ENCODE peak calls at places on chromosomes 12 and 14, in seven cellular contexts. One of them, this sample, is unnamed.
A peak's percentile ranks its signal among the peaks of the same experiment; 100 is the strongest.

GRCh38 chr12:58915634-58916033 is 4.7 kb downstream of the LRIG3 start:
- DNase-seq in PC-9: no peak
- DNase-seq in upper lobe of right lung: no peak
- DNase-seq in tibial nerve: no peak
- DNase-seq in stomach: peak; percentile 40
- DNase-seq in CD8-positive, alpha-beta T cell: no peak
- DNase-seq in heart left ventricle: peak; percentile 59
- DNase-seq in this sample: peak; percentile 89

GRCh38 chr14:33647385-33647786 is 303.5 kb downstream of the EGLN3 start:
- DNase-seq in stomach: no peak
- DNase-seq in CD8-positive, alpha-beta T cell: no peak
- DNase-seq in PC-9: peak; percentile 16
- DNase-seq in upper lobe of right lung: no peak
- DNase-seq in heart left ventricle: no peak
- DNase-seq in tibial nerve: no peak
- DNase-seq in this sample: peak; percentile 94

GRCh38 chr14:89447182-89447970 is 30.3 kb upstream of the FOXN3 start:
- DNase-seq in CD8-positive, alpha-beta T cell: no peak
- DNase-seq in tibial nerve: no peak
- DNase-seq in heart left ventricle: no peak
- DNase-seq in upper lobe of right lung: no peak
- DNase-seq in stomach: no peak
- DNase-seq in PC-9: no peak
- DNase-seq in this sample: no peak

GRCh38 chr14:102789349-102789748 is 12.1 kb downstream of the TRAF3 start:
- DNase-seq in heart left ventricle: no peak
- DNase-seq in PC-9: no peak
- DNase-seq in stomach: no peak
- DNase-seq in CD8-positive, alpha-beta T cell: no peak
- DNase-seq in upper lobe of right lung: no peak
- DNase-seq in tibial nerve: no peak
- DNase-seq in this sample: no peak

GRCh38 chr12:28110329-28110728 is 79.9 kb upstream of the CCDC91 start:
- DNase-seq in stomach: no peak
- DNase-seq in CD8-positive, alpha-beta T cell: no peak
- DNase-seq in PC-9: no peak
- DNase-seq in tibial nerve: no peak
- DNase-seq in upper lobe of right lung: no peak
- DNase-seq in heart left ventricle: no peak
- DNase-seq in this sample: no peak

GRCh38 chr12:40152783-40153383 is 47.0 kb upstream of the SLC2A13 start:
- DNase-seq in tibial nerve: peak; percentile 39
- DNase-seq in upper lobe of right lung: no peak
- DNase-seq in CD8-positive, alpha-beta T cell: peak; percentile 36
- DNase-seq in PC-9: peak; percentile 29
- DNase-seq in heart left ventricle: no peak
- DNase-seq in stomach: peak; percentile 50
- DNase-seq in this sample: peak; percentile 38

GRCh38 chr12:16603916-16604575 is 1.9 kb downstream of the LMO3 start:
- DNase-seq in PC-9: no peak
- DNase-seq in stomach: no peak
- DNase-seq in upper lobe of right lung: no peak
- DNase-seq in CD8-positive, alpha-beta T cell: no peak
- DNase-seq in heart left ventricle: no peak
- DNase-seq in tibial nerve: no peak
- DNase-seq in this sample: no peak

GRCh38 chr12:57166971-57167371 is 19.6 kb upstream of the LRP1-AS start:
- DNase-seq in PC-9: peak; percentile 73
- DNase-seq in CD8-positive, alpha-beta T cell: no peak
- DNase-seq in heart left ventricle: no peak
- DNase-seq in tibial nerve: no peak
- DNase-seq in upper lobe of right lung: no peak
- DNase-seq in stomach: no peak
- DNase-seq in this sample: no peak

GRCh38 chr14:89206426-89206825 is 210.6 kb downstream of the FOXN3 start:
- DNase-seq in tibial nerve: no peak
- DNase-seq in stomach: no peak
- DNase-seq in CD8-positive, alpha-beta T cell: no peak
- DNase-seq in upper lobe of right lung: no peak
- DNase-seq in PC-9: no peak
- DNase-seq in heart left ventricle: no peak
- DNase-seq in this sample: no peak

GRCh38 chr12:116661341-116661740 is 76.5 kb downstream of the SPRING1 start:
- DNase-seq in tibial nerve: no peak
- DNase-seq in upper lobe of right lung: no peak
- DNase-seq in stomach: no peak
- DNase-seq in PC-9: no peak
- DNase-seq in heart left ventricle: no peak
- DNase-seq in CD8-positive, alpha-beta T cell: no peak
- DNase-seq in this sample: no peak

GRCh38 chr14:31611778-31612433 is 50.7 kb downstream of the NUBPL start:
- DNase-seq in upper lobe of right lung: no peak
- DNase-seq in stomach: no peak
- DNase-seq in CD8-positive, alpha-beta T cell: no peak
- DNase-seq in heart left ventricle: no peak
- DNase-seq in PC-9: no peak
- DNase-seq in tibial nerve: no peak
- DNase-seq in this sample: no peak

GRCh38 chr14:68666206-68666730 is 126.6 kb downstream of the ZFP36L1 start:
- DNase-seq in heart left ventricle: no peak
- DNase-seq in stomach: no peak
- DNase-seq in upper lobe of right lung: no peak
- DNase-seq in tibial nerve: no peak
- DNase-seq in CD8-positive, alpha-beta T cell: no peak
- DNase-seq in PC-9: no peak
- DNase-seq in this sample: no peak

GRCh38 chr14:59020382-59020781 is 168.1 kb upstream of the DAAM1 start:
- DNase-seq in PC-9: no peak
- DNase-seq in tibial nerve: no peak
- DNase-seq in stomach: no peak
- DNase-seq in CD8-positive, alpha-beta T cell: no peak
- DNase-seq in heart left ventricle: no peak
- DNase-seq in upper lobe of right lung: no peak
- DNase-seq in this sample: peak; percentile 43

GRCh38 chr14:59022144-59022543 is 166.3 kb upstream of the DAAM1 start:
- DNase-seq in upper lobe of right lung: no peak
- DNase-seq in stomach: no peak
- DNase-seq in CD8-positive, alpha-beta T cell: no peak
- DNase-seq in tibial nerve: no peak
- DNase-seq in heart left ventricle: no peak
- DNase-seq in PC-9: no peak
- DNase-seq in this sample: no peak

GRCh38 chr14:59018460-59018859 is 170.0 kb upstream of the DAAM1 start:
- DNase-seq in CD8-positive, alpha-beta T cell: no peak
- DNase-seq in upper lobe of right lung: no peak
- DNase-seq in tibial nerve: no peak
- DNase-seq in stomach: no peak
- DNase-seq in heart left ventricle: no peak
- DNase-seq in PC-9: no peak
- DNase-seq in this sample: no peak

GRCh38 chr14:59017285-59017965 is 171.0 kb upstream of the DAAM1 start:
- DNase-seq in upper lobe of right lung: no peak
- DNase-seq in CD8-positive, alpha-beta T cell: no peak
- DNase-seq in PC-9: no peak
- DNase-seq in stomach: no peak
- DNase-seq in tibial nerve: no peak
- DNase-seq in heart left ventricle: no peak
- DNase-seq in this sample: peak; percentile 8

DNA sequence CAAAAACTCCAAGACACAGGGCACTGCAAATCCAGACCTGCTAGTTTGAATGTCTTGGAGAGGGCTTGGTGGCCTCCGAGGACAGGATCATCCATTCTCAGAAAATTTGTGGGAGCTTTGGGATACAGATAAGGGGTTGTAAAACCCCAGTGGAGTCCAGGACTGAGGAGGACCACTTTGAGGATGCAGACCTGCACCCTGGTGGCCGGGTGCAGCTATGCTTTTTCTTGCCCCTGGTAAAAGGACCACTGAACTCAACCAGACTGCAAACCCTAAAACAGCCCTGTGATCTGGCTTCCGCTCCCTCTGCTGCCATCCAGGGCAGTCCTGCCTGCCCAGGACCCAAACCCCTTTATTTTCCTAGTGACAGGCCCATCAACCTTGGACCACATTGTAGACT is 169.5 kb upstream of the DAAM1 start:
- DNase-seq in tibial nerve: no peak
- DNase-seq in CD8-positive, alpha-beta T cell: no peak
- DNase-seq in stomach: no peak
- DNase-seq in upper lobe of right lung: no peak
- DNase-seq in PC-9: no peak
- DNase-seq in heart left ventricle: no peak
- DNase-seq in this sample: peak; percentile 22
- TF ChIP-seq CTCF in tibial nerve: no peak
- TF ChIP-seq CTCF in CD8-positive, alpha-beta T cell: no peak
- TF ChIP-seq CTCF in stomach: no peak
- TF ChIP-seq CTCF in upper lobe of right lung: no peak
- TF ChIP-seq CTCF in PC-9: no peak
- TF ChIP-seq CTCF in heart left ventricle: no peak
- TF ChIP-seq CTCF in this sample: peak; percentile 57

DNA sequence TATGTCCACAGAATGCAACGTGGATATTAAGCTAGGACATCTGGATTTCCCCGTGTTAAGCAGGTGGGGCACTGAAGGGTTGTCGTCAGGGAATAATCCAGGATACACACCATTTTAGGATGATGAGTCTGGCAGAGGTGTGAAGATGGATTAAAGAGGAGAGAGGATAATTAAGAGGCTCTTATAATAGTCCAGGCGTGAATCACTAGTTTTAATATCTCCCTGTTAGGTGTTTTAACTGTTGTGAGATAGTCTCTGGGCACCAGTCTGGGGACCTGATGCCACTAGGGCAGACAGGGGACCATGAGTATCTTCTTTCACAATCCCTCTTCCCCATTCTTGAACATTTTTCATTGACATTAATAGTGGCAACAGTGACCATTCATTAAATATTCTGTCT is 216.7 kb downstream of the TBX5 start:
- DNase-seq in upper lobe of right lung: no peak
- DNase-seq in stomach: no peak
- DNase-seq in CD8-positive, alpha-beta T cell: no peak
- DNase-seq in tibial nerve: no peak
- DNase-seq in PC-9: no peak
- DNase-seq in heart left ventricle: no peak
- DNase-seq in this sample: no peak
- H3K4me3 ChIP-seq in upper lobe of right lung: no peak overlapping the region
- H3K4me3 ChIP-seq in stomach: no peak overlapping the region
- H3K4me3 ChIP-seq in CD8-positive, alpha-beta T cell: no peak overlapping the region
- H3K4me3 ChIP-seq in tibial nerve: no peak overlapping the region
- H3K4me3 ChIP-seq in PC-9: no peak overlapping the region
- H3K4me3 ChIP-seq in heart left ventricle: no peak overlapping the region
- H3K4me3 ChIP-seq in this sample: no peak overlapping the region

DNA sequence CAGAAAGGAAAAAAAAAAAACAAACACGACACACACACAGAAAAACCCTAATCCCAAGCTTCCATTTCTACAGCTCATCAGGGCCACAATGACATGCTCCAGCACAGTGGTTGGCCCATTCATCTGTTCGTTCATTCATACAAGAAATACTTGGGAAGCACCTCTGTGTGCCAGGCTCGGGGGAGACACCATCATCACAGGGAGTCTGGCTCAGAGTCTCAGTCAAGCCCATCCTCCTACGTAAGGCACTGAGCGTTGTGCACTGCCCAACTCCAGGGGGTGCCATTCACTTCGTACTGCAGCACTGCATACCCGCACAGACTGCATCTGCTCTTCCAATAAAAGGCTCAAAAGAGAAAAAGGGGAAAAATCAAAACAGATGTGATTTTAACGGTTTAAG is 15.3 kb downstream of the VPS37B start:
- DNase-seq in upper lobe of right lung: no peak
- DNase-seq in stomach: no peak
- DNase-seq in PC-9: no peak
- DNase-seq in heart left ventricle: no peak
- DNase-seq in CD8-positive, alpha-beta T cell: no peak
- DNase-seq in tibial nerve: no peak
- DNase-seq in this sample: peak; percentile 64
- TF ChIP-seq CTCF in upper lobe of right lung: peak; percentile 37
- TF ChIP-seq CTCF in stomach: no peak
- TF ChIP-seq CTCF in PC-9: peak; percentile 31
- TF ChIP-seq CTCF in heart left ventricle: peak; percentile 23
- TF ChIP-seq CTCF in CD8-positive, alpha-beta T cell: peak; percentile 36
- TF ChIP-seq CTCF in tibial nerve: peak; percentile 43
- TF ChIP-seq CTCF in this sample: peak; percentile 58

GRCh38 chr12:51848843-51849735 is 571 bp upstream of the FIGNL2 start:
- DNase-seq in CD8-positive, alpha-beta T cell: no peak
- DNase-seq in upper lobe of right lung: no peak
- DNase-seq in stomach: no peak
- DNase-seq in PC-9: no peak
- DNase-seq in heart left ventricle: peak; percentile 32
- DNase-seq in tibial nerve: no peak
- DNase-seq in this sample: no peak

GRCh38 chr12:51846209-51846779 is 2.2 kb downstream of the FIGNL2 start:
- DNase-seq in upper lobe of right lung: no peak
- DNase-seq in tibial nerve: no peak
- DNase-seq in heart left ventricle: no peak
- DNase-seq in PC-9: no peak
- DNase-seq in stomach: no peak
- DNase-seq in CD8-positive, alpha-beta T cell: no peak
- DNase-seq in this sample: no peak

GRCh38 chr12:51846911-51847829 is 1.3 kb downstream of the FIGNL2 start:
- DNase-seq in upper lobe of right lung: peak; percentile 71
- DNase-seq in stomach: no peak
- DNase-seq in PC-9: no peak
- DNase-seq in tibial nerve: peak; percentile 47
- DNase-seq in CD8-positive, alpha-beta T cell: peak; percentile 52
- DNase-seq in heart left ventricle: peak; percentile 60
- DNase-seq in this sample: no peak

GRCh38 chr12:51850081-51850932 is 1.8 kb upstream of the FIGNL2 start:
- DNase-seq in upper lobe of right lung: no peak
- DNase-seq in stomach: no peak
- DNase-seq in heart left ventricle: no peak
- DNase-seq in PC-9: no peak
- DNase-seq in tibial nerve: no peak
- DNase-seq in CD8-positive, alpha-beta T cell: no peak
- DNase-seq in this sample: no peak

DNA sequence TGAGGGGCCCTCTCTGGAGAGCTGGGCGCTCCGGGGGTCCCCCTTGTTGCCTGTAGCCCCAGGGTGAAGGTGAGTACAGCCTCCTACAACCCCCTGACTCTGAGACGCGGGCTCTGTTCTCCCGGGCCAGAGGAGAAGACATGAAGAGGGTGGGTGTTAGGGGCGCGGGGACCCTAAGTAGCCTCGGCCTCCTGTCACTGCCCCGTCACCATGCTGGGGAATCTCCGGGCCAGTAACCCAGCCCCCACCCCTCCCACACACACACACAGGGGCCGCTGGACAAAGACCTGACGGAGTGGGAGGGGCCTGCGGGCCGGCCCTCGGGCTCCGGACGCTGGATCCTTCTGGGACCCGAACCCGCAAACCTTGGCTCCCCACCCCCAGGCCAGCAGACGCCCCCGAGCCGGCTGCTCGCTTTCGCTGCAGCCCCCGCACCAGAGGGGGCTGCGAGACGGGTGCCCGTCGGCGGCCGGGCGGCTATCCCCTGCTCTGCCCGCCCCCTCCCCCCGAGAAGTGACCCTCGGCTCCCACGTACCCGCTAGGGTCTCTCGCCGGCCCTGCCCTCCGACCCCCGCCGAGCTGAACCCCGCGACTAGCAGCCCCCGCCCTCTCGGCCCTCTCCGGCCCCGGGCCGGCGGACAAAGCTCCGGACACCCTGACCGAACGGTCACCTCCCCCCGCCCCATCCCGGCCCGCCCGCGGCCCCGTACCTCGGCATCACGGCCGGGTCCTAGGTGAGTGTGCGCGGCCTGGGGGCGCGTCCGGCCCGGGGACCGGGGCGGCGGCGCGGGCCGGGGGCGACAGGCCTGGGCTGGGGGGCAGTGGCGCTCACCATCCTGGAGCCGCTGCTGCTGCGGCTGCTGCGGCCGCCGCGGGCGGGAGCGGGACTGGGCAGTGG is at the start of gene FIGNL2:
- DNase-seq in tibial nerve: peak; percentile 33
- DNase-seq in upper lobe of right lung: no peak
- DNase-seq in heart left ventricle: peak; percentile 50
- DNase-seq in PC-9: no peak
- DNase-seq in stomach: no peak
- DNase-seq in CD8-positive, alpha-beta T cell: no peak
- DNase-seq in this sample: no peak
- H3K4me3 ChIP-seq in tibial nerve: peak within 1 kb of the TSS; percentile 80
- H3K4me3 ChIP-seq in upper lobe of right lung: peak within 1 kb of the TSS; percentile 56
- H3K4me3 ChIP-seq in heart left ventricle: peak within 1 kb of the TSS; percentile 61
- H3K4me3 ChIP-seq in PC-9: no peak within 1 kb of the TSS
- H3K4me3 ChIP-seq in stomach: peak within 1 kb of the TSS; percentile 48
- H3K4me3 ChIP-seq in CD8-positive, alpha-beta T cell: peak within 1 kb of the TSS; percentile 50
- H3K4me3 ChIP-seq in this sample: peak within 1 kb of the TSS; percentile 60

This sample was measured in fibroblast of villous mesenchyme.